ENCODE peak calls at places on chromosomes 11 and 22, in nine cellular contexts. I is kidney; E is A549; U is ovary; Q is right lobe of liver; A is chondrocyte; C is CD4-positive, alpha-beta T cell; T is RWPE1; W is GM10248. J is an unnamed sample.

GRCh38 chr11:88179141-88179540 is 3.9 kb upstream of the RAB38 start:
- DNase-seq in I (no peak), E (no peak), U (no peak), Q (no peak), A (no peak), C (no peak), T (peak), W (no peak), J (peak)

GRCh38 chr22:17314472-17314871 is 54.8 kb upstream of the CECR2 start:
- DNase-seq in I (no peak), E (no peak), U (no peak), Q (no peak), A (no peak), C (no peak), T (no peak), W (no peak), J (no peak)

GRCh38 chr11:128615612-128616011 is 28.3 kb upstream of the ETS1 start:
- DNase-seq in I (no peak), E (no peak), U (no peak), Q (no peak), A (no peak), C (no peak), T (no peak), W (no peak), J (no peak)

GRCh38 chr11:111327908-111328624 is 29.7 kb downstream of the POU2AF3 start:
- DNase-seq in I (no peak), E (no peak), U (no peak), Q (no peak), A (no peak), C (no peak), T (no peak), W (no peak), J (no peak)

GRCh38 chr11:80331694-80332093 is 890.9 kb upstream of the TENM4 start:
- DNase-seq in I (no peak), E (no peak), U (no peak), Q (no peak), A (no peak), C (no peak), T (no peak), W (no peak), J (no peak)

GRCh38 chr11:120554771-120555432 is 43.4 kb downstream of the GRIK4 start:
- DNase-seq in I (no peak), E (no peak), U (no peak), Q (no peak), A (peak), C (no peak), T (no peak), W (no peak), J (peak)

GRCh38 chr11:125276635-125277008 is 112.1 kb downstream of the PKNOX2 start:
- DNase-seq in I (no peak), E (no peak), U (no peak), Q (no peak), A (no peak), C (no peak), T (no peak), W (no peak), J (no peak)

GRCh38 chr11:47152953-47153950 is 23.4 kb downstream of the ARFGAP2 start:
- DNase-seq in I (peak), E (peak), U (peak), Q (peak), A (no peak), C (peak), T (peak), W (peak), J (peak)

GRCh38 chr22:23849009-23850006 is 8.4 kb upstream of the SLC2A11 start:
- DNase-seq in I (peak), E (peak), U (peak), Q (peak), A (no peak), C (peak), T (peak), W (peak), J (peak)

GRCh38 chr11:2215561-2216399 is 44.2 kb upstream of the TH start:
- DNase-seq in I (peak), E (no peak), U (no peak), Q (no peak), A (peak), C (no peak), T (no peak), W (peak), J (peak)
- TF ChIP-seq CTCF in I (no peak), E (no peak), U (no peak), Q (no peak), A (no peak), C (no peak), T (no peak), W (no peak), J (no peak)

GRCh38 chr11:113689711-113690618 is 16.1 kb downstream of the TMPRSS5 start:
- DNase-seq in I (no peak), E (no peak), U (no peak), Q (no peak), A (no peak), C (no peak), T (no peak), W (no peak), J (no peak)

GRCh38 chr11:113693030-113693429 is 13.1 kb downstream of the TMPRSS5 start:
- DNase-seq in I (no peak), E (no peak), U (no peak), Q (no peak), A (no peak), C (no peak), T (no peak), W (no peak), J (no peak)

GRCh38 chr11:113694390-113694789 is 11.7 kb downstream of the TMPRSS5 start:
- DNase-seq in I (no peak), E (no peak), U (no peak), Q (no peak), A (no peak), C (no peak), T (no peak), W (no peak), J (no peak)

GRCh38 chr11:113695207-113695606 is 10.9 kb downstream of the TMPRSS5 start:
- DNase-seq in I (no peak), E (no peak), U (no peak), Q (no peak), A (no peak), C (no peak), T (no peak), W (no peak), J (no peak)

DNA sequence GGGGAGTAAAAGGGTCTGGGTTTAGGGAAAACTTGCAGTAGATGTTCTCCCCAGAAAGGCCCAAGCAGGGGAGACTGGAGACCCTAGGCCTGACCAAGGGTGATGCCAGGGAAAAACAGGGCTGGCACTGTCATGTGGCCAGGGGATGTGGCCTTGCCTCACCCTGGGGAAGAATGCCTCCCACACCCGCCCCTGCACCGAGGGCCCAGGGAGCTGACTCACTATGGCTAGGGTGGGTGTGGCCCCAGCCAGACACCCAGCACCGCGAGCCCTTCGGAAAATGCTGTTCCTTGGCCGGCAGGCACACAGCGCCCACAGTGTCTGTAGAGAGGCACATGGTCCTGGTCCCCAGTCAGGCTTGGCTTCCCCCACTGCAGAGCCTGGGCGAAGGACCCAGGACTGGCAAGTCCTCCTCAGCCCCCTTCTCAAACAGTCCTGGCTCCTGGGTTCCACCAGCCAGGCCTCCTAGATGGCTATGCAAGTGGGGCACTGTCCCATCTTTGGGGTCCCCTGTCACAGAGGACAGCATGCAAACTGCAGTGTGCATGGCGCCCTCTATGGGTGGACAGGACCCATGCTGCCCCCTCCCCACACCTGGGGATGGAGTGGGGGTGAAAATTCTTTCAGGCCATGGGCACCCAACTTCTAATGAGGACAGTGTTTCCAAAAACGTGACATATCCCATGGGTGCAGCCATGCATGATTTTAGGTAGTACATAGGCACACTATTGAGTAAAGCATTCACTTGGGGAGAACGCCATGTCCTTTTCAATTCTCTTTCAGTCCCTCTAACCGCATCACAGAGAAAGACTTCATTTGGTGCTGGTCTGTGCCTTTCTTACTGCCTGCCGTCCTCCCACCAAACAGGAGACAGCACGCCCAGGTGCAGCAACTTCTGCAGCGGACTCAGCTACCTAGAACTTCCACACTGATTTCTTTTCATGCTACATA is 15.2 kb downstream of the TMPRSS5 start:
- DNase-seq in I (peak), E (peak), U (no peak), Q (no peak), A (no peak), C (no peak), T (peak), W (peak), J (peak)
- TF ChIP-seq CTCF in I (no peak), E (peak), U (no peak), Q (no peak), A (peak), C (no peak), T (peak), W (peak), J (peak)

GRCh38 chr22:38239101-38239761 is 33.6 kb downstream of the TMEM184B start:
- DNase-seq in I (no peak), E (peak), U (no peak), Q (no peak), A (no peak), C (no peak), T (peak), W (no peak), J (no peak)
- TF ChIP-seq CTCF in I (peak), E (peak), U (no peak), Q (no peak), A (peak), C (no peak), T (peak), W (no peak), J (no peak)

GRCh38 chr11:61890536-61891330 is 612 bp downstream of the FADS3 start:
- DNase-seq in I (peak), E (peak), U (peak), Q (no peak), A (no peak), C (peak), T (peak), W (no peak), J (peak)
- TF ChIP-seq CTCF in I (no peak), E (no peak), U (no peak), Q (no peak), A (peak), C (no peak), T (no peak), W (peak), J (no peak)

GRCh38 chr22:42277232-42277753 is 6.8 kb upstream of the TCF20 start:
- DNase-seq in I (no peak), E (no peak), U (no peak), Q (no peak), A (peak), C (no peak), T (no peak), W (no peak), J (no peak)

GRCh38 chr22:42275970-42276369 is 5.5 kb upstream of the TCF20 start:
- DNase-seq in I (no peak), E (no peak), U (no peak), Q (no peak), A (no peak), C (no peak), T (no peak), W (no peak), J (no peak)

GRCh38 chr22:42280140-42280539 is 9.7 kb upstream of the TCF20 start:
- DNase-seq in I (peak), E (no peak), U (no peak), Q (no peak), A (peak), C (no peak), T (no peak), W (no peak), J (peak)

GRCh38 chr22:42279425-42280020 is 9.1 kb upstream of the TCF20 start:
- DNase-seq in I (peak), E (no peak), U (no peak), Q (no peak), A (peak), C (no peak), T (no peak), W (no peak), J (peak)

GRCh38 chr22:42277988-42278776 is 7.7 kb upstream of the TCF20 start:
- DNase-seq in I (peak), E (no peak), U (no peak), Q (no peak), A (peak), C (no peak), T (peak), W (no peak), J (peak)
- TF ChIP-seq CTCF in I (no peak), E (no peak), U (no peak), Q (no peak), A (peak), C (peak), T (no peak), W (peak), J (no peak)

GRCh38 chr22:48897959-48898358 is 929.7 kb downstream of the BRD1 start:
- DNase-seq in I (no peak), E (no peak), U (no peak), Q (peak), A (peak), C (no peak), T (no peak), W (no peak), J (peak)
- TF ChIP-seq CTCF in I (no peak), E (no peak), U (no peak), Q (no peak), A (no peak), C (no peak), T (no peak), W (no peak), J (no peak)

GRCh38 chr11:132187391-132187790 is 817.0 kb downstream of the NTM start:
- DNase-seq in I (no peak), E (no peak), U (no peak), Q (no peak), A (no peak), C (no peak), T (no peak), W (no peak), J (no peak)

GRCh38 chr11:132186193-132186592 is 815.8 kb downstream of the NTM start:
- DNase-seq in I (no peak), E (no peak), U (no peak), Q (no peak), A (no peak), C (no peak), T (no peak), W (no peak), J (no peak)

GRCh38 chr11:132187814-132188213 is 817.4 kb downstream of the NTM start:
- DNase-seq in I (no peak), E (no peak), U (no peak), Q (no peak), A (no peak), C (no peak), T (no peak), W (no peak), J (no peak)

GRCh38 chr11:132184079-132184478 is 813.7 kb downstream of the NTM start:
- DNase-seq in I (no peak), E (no peak), U (no peak), Q (no peak), A (no peak), C (no peak), T (no peak), W (no peak), J (no peak)

DNA sequence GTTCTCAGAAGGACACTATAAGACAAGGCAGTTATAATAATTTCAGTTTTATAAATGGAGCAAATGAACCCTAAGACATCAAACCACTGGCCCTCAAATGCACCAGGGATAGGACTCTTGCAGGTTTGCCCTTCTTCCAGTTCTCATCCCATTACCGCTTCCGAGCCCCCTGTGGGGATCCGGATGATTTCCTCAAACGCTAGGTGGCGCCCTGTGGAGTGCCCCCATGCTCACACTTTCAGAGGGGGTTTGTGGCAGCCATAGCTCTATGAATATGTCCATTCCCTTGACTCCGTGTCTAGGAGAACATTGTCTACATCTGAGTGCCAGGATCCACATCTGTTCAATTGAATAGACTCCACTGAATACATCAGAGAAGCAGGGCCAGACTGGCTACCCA is 816.3 kb downstream of the NTM start:
- DNase-seq in I (no peak), E (no peak), U (no peak), Q (no peak), A (no peak), C (no peak), T (no peak), W (no peak), J (no peak)
- TF ChIP-seq CTCF in I (no peak), E (no peak), U (no peak), Q (no peak), A (peak), C (no peak), T (no peak), W (peak), J (no peak)

DNA sequence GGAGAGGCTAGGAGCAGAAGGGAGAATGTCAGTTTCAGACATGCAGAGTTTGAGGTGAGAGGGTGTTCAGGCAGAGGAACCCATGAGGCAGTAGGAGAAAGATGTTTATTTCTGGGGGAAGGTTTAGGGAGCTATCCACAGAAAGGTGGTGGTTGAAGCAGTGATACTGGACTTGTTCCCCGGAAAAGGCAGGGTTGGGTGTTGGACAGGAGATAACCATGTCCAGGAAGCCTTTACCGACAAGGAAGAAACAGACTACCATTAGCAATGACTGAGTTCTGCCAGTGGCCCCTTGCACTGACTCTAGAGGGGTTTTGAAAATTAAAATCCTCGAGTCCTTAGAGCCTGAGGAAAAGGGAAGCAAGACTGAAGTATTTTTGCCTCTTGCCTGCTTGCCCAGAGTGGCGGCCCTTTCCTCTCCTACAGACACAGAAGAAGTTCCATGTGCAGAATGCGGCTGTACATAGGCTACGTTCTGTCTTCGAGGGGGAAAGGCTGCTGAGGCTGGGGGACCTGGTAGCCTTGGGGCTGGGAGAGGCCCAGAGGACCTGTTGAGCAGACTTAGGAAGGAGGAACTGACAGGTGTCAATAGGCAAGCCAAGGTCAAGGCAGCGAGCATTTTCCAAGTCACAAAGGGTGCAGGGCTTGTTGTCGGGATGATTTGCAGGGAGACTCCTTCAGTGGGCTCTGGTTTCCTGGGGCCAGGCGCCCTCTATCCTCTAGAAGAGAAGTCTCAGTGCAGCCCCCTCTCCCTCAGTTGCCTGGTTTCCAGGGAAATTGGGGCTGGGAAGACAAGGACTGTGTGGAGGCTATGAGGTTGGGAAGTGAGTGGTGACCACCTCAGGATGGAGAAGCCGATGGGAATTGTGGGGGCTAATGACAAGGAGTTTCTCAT is 146.7 kb downstream of the LDLRAD3 start:
- DNase-seq in I (no peak), E (no peak), U (no peak), Q (no peak), A (no peak), C (no peak), T (no peak), W (no peak), J (no peak)
- TF ChIP-seq CTCF in I (no peak), E (no peak), U (no peak), Q (no peak), A (no peak), C (no peak), T (no peak), W (no peak), J (no peak)

J was measured in GM13976.